ENCODE peak calls at places on chromosome 15, in nine cellular contexts. N is A549, A is endothelial cell of umbilical vein, K is HepG2, Y is K562, D is H1, L is SK-N-SH, P is HCT116, F is GM12878. S is an unnamed sample.

GRCh38 chr15:25733036-25733855 is 129.9 kb downstream of the ATP10A start:
- DNase-seq in N (no peak), D (no peak), L (no peak), Y (no peak), P (no peak), F (no peak), A (no peak), K (no peak), S (no peak)

GRCh38 chr15:74128785-74129350 is 1.5 kb upstream of the ISLR2 start:
- DNase-seq in L (peak; percentile 59), D (no peak), Y (no peak), P (no peak), N (no peak), A (no peak), F (no peak), K (no peak), S (no peak)

GRCh38 chr15:49530106-49530505 is 90.5 kb downstream of the FAM227B start:
- DNase-seq in D (no peak), A (no peak), L (no peak), N (peak; percentile 36), P (no peak), Y (no peak), F (no peak), K (peak; percentile 3), S (peak; percentile 7)

GRCh38 chr15:91186892-91187644 is 87.0 kb downstream of the SV2B start:
- DNase-seq in A (peak; percentile 32), P (no peak), F (no peak), K (peak; percentile 13), D (no peak), L (no peak), Y (no peak), N (peak; percentile 22), S (peak; percentile 61)

GRCh38 chr15:70923311-70924080 is 30.9 kb downstream of the LRRC49 start:
- DNase-seq in L (no peak), D (no peak), F (no peak), Y (no peak), K (no peak), A (peak; percentile 58), N (no peak), P (no peak), S (no peak)

GRCh38 chr15:95267476-95267875 is 1036.1 kb downstream of the MCTP2 start:
- DNase-seq in Y (no peak), F (no peak), K (no peak), D (no peak), P (no peak), A (no peak), N (no peak), L (no peak), S (peak; percentile 31)

GRCh38 chr15:100569406-100569805 is 32.6 kb downstream of the LINS1 start:
- DNase-seq in L (no peak), Y (no peak), D (no peak), N (no peak), P (no peak), K (no peak), F (no peak), A (no peak), S (no peak)

GRCh38 chr15:67178569-67179210 is 75.8 kb downstream of the AAGAB start:
- DNase-seq in N (peak; percentile 69), K (no peak), D (no peak), Y (peak; percentile 54), A (peak; percentile 90), L (no peak), P (no peak), F (no peak), S (no peak)

GRCh38 chr15:92818658-92819311 is 81.3 kb upstream of the CHD2 start:
- DNase-seq in K (no peak), A (no peak), P (no peak), N (no peak), D (no peak), L (no peak), F (no peak), Y (peak; percentile 44), S (no peak)

GRCh38 chr15:77603616-77604406 is 28.9 kb downstream of the LINGO1 start:
- DNase-seq in K (no peak), F (no peak), A (no peak), N (no peak), P (no peak), L (peak; percentile 58), Y (no peak), D (no peak), S (no peak)

GRCh38 chr15:86663304-86663703 is 583.6 kb downstream of the AGBL1 start:
- DNase-seq in Y (no peak), A (no peak), P (no peak), F (no peak), D (no peak), N (no peak), K (no peak), L (no peak), S (no peak)
- H3K4me3 ChIP-seq in Y (no peak overlapping the region), A (no peak overlapping the region), P (no peak overlapping the region), F (no peak overlapping the region), D (no peak overlapping the region), N (no peak overlapping the region), K (no peak overlapping the region), L (no peak overlapping the region), S (no peak overlapping the region)

GRCh38 chr15:32649336-32649735 is 7.8 kb downstream of the SCG5 start:
- DNase-seq in F (no peak), P (no peak), A (no peak), D (no peak), L (no peak), K (peak; percentile 63), N (peak; percentile 47), Y (no peak), S (peak; percentile 15)
- TF ChIP-seq CTCF in F (no peak), P (no peak), A (peak; percentile 26), D (no peak), L (peak; percentile 61), K (peak; percentile 53), N (peak; percentile 55), Y (peak; percentile 22), S (peak; percentile 25)

DNA sequence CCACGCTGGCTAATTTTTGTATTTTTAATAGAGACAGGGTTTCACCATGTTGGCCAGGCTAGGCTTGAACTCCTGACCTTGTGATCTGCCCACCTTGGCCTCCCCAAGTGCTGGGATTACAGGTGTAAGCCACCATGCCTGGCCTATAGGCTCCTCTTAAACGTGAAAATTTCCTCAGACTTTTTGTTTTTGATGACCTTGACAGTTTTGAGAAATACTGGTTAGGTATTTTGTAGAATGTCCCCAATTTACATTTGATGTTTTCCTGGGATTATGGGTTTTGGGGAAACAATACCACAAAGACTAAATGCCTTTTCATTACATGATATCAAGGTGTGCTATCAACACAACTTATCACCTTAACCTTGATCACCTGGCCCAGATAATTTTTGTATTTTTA is 20.7 kb downstream of the BCL2A1 start:
- DNase-seq in D (no peak), P (no peak), L (no peak), K (no peak), N (no peak), Y (no peak), F (no peak), A (no peak), S (no peak)
- TF ChIP-seq MAX in D (no peak), P (no peak), L (no peak), K (no peak), N (no peak), Y (no peak), F (no peak), A (no peak), S (no peak)

GRCh38 chr15:28912422-28912821 is 26.6 kb downstream of the APBA2 start:
- DNase-seq in P (no peak), F (no peak), N (no peak), L (peak; percentile 71), A (no peak), K (no peak), Y (peak; percentile 70), D (no peak), S (no peak)

GRCh38 chr15:28909958-28910500 is 24.3 kb downstream of the APBA2 start:
- DNase-seq in K (no peak), L (no peak), N (no peak), F (no peak), Y (no peak), A (no peak), D (no peak), P (no peak), S (no peak)

GRCh38 chr15:28913171-28913765 is 27.5 kb downstream of the APBA2 start:
- DNase-seq in D (no peak), N (peak; percentile 38), L (peak; percentile 58), F (no peak), P (no peak), A (no peak), Y (no peak), K (no peak), S (no peak)

GRCh38 chr15:28914046-28914445 is 28.3 kb downstream of the APBA2 start:
- DNase-seq in N (no peak), D (no peak), P (no peak), L (no peak), A (no peak), Y (no peak), F (no peak), K (no peak), S (no peak)

DNA sequence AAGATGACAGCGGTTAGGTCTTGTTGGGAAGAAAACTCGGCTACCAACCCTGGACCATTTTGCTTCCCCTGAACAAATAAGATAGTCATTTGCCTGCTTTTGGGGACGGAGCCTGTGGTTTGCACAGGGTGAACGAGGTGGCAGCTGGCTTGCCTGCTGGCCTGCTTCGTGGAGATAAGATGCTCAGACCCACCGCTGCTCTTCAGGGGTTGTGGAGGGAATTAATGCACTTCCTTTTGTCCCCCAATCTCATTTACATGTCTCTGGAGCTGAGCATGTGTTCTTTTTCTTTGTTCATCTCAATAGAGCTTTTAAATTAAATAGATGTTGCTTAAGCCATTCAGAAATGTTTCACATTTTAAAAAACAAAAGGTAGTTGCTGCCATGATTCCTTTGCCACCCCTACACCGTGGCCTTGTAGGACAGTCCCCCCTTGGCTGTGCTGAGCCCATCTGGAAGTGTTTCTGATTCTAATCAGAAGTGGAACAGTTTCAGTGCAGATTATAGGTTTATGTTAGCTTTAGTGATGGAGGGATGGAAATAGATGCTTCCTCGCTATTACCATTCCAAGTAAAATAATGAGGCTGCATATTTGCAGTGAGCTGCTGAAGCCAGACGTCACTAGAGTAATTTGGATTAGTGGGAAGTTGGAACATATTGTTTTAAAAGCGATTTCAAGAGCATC is 25.7 kb downstream of the APBA2 start:
- DNase-seq in A (no peak), N (no peak), L (peak; percentile 80), P (no peak), Y (peak; percentile 91), F (no peak), D (no peak), K (no peak), S (no peak)
- H3K4me3 ChIP-seq in A (no peak overlapping the region), N (no peak overlapping the region), L (no peak overlapping the region), P (no peak overlapping the region), Y (no peak overlapping the region), F (no peak overlapping the region), D (no peak overlapping the region), K (no peak overlapping the region), S (no peak overlapping the region)

GRCh38 chr15:35925634-35926380 is 379.8 kb upstream of the DPH6 start:
- DNase-seq in F (no peak), K (no peak), D (no peak), P (peak; percentile 12), Y (no peak), A (no peak), L (no peak), N (no peak), S (no peak)
- TF ChIP-seq CTCF in F (no peak), K (no peak), D (no peak), P (no peak), Y (no peak), A (no peak), L (no peak), N (no peak), S (no peak)

GRCh38 chr15:43249699-43250203 is 17.0 kb downstream of the TGM5 start:
- DNase-seq in D (no peak), A (no peak), K (no peak), N (no peak), L (no peak), P (no peak), Y (peak; percentile 35), F (peak; percentile 94), S (peak; percentile 98)
- TF ChIP-seq MAX in D (no peak), A (no peak), K (no peak), N (no peak), L (no peak), P (no peak), Y (peak; percentile 54), F (peak; percentile 60), S (peak; percentile 73)

S was measured in NB4.